ENCODE peak calls at places on chromosome 21, in five cellular contexts. O, X, D, S and B are unnamed samples. For H3K27me3, the result is how much of the 10 kb centered on the place peaks cover.

GRCh38 chr21:41602511-41602910 is 94.6 kb upstream of the TMPRSS2 start:
- DNase-seq in O (no peak), X (no peak), S (no peak), D (no peak), B (no peak)

GRCh38 chr21:44419679-44420078 is 35.6 kb upstream of the LRRC3 start:
- DNase-seq in S (no peak), X (no peak), O (peak), D (no peak), B (no peak)

GRCh38 chr21:43294194-43294902 is 125.5 kb downstream of the CRYAA start:
- DNase-seq in S (no peak), O (peak), D (no peak), X (no peak), B (no peak)

GRCh38 chr21:30710499-30710898 is 8.1 kb downstream of the KRTAP21-3 start:
- DNase-seq in O (no peak), X (no peak), S (no peak), D (no peak), B (peak)

GRCh38 chr21:42381347-42381984 is 14.4 kb downstream of the TMPRSS3 start:
- DNase-seq in D (peak), X (peak), O (peak), S (peak), B (peak)

GRCh38 chr21:43608664-43609063 is 50.6 kb downstream of the HSF2BP start:
- DNase-seq in D (no peak), X (no peak), S (no peak), O (no peak), B (no peak)

GRCh38 chr21:43938751-43939442 is 73.2 kb upstream of the TRAPPC10 start:
- DNase-seq in X (peak), D (peak), S (peak), O (peak), B (peak)

GRCh38 chr21:44353200-44353970 is at the start of gene TRPM2:
- DNase-seq in X (no peak), D (no peak), S (peak), O (peak), B (no peak)

GRCh38 chr21:43262427-43262826 is 93.6 kb downstream of the CRYAA start:
- DNase-seq in O (peak), D (no peak), X (peak), S (no peak), B (no peak)

GRCh38 chr21:16088121-16088520 is 358.3 kb downstream of the USP25 start:
- DNase-seq in X (no peak), S (no peak), O (no peak), D (no peak), B (no peak)

GRCh38 chr21:30582850-30583249 is 7.3 kb downstream of the KRTAP22-2 start:
- DNase-seq in X (no peak), O (no peak), S (no peak), D (no peak), B (no peak)

GRCh38 chr21:20902998-20903397 is 95.2 kb upstream of the NCAM2 start:
- DNase-seq in S (no peak), D (no peak), X (no peak), O (no peak), B (no peak)

GRCh38 chr21:30189763-30190162 is 23.2 kb upstream of the CLDN17 start:
- DNase-seq in S (peak), X (no peak), D (no peak), O (no peak), B (no peak)

GRCh38 chr21:26127918-26128317 is 42.7 kb downstream of the APP start:
- DNase-seq in O (no peak), D (peak), S (peak), X (peak), B (peak)

GRCh38 chr21:25997788-25998611 is 172.6 kb downstream of the APP start:
- DNase-seq in D (no peak), S (peak), O (no peak), X (peak), B (no peak)

GRCh38 chr21:41678944-41679343 is 87.9 kb downstream of the RIPK4 start:
- DNase-seq in X (peak), S (peak), D (peak), O (peak), B (peak)

GRCh38 chr21:31195334-31196015 is 148.6 kb downstream of the TIAM1 start:
- DNase-seq in X (no peak), D (no peak), O (no peak), S (no peak), B (no peak)

GRCh38 chr21:18716578-18717138 is 313.1 kb upstream of the TMPRSS15 start:
- DNase-seq in X (peak), S (no peak), D (no peak), O (no peak), B (no peak)

GRCh38 chr21:23131177-23131576 is 2133.0 kb downstream of the NCAM2 start:
- DNase-seq in X (peak), O (no peak), S (no peak), D (no peak), B (no peak)

GRCh38 chr21:15255359-15256157 is 190.8 kb upstream of the NRIP1 start:
- DNase-seq in O (no peak), D (no peak), X (no peak), S (no peak), B (no peak)

GRCh38 chr21:44090332-44090731 is 16.9 kb upstream of the PWP2 start:
- DNase-seq in O (peak), S (no peak), D (no peak), X (no peak), B (no peak)

GRCh38 chr21:36576441-36576840 is 96.5 kb upstream of the CLDN14 start:
- DNase-seq in O (no peak), D (no peak), S (no peak), X (no peak), B (no peak)

GRCh38 chr21:19321688-19322087 is 918.1 kb upstream of the TMPRSS15 start:
- DNase-seq in X (no peak), S (no peak), O (no peak), D (no peak), B (no peak)

GRCh38 chr21:20404915-20405314 is 593.3 kb upstream of the NCAM2 start:
- DNase-seq in S (no peak), X (no peak), O (no peak), D (no peak), B (no peak)

GRCh38 chr21:31781737-31782136 is 49.8 kb upstream of the SCAF4 start:
- DNase-seq in S (peak), X (no peak), D (peak), O (no peak), B (peak)

GRCh38 chr21:44428281-44428942 is 26.9 kb upstream of the LRRC3 start:
- DNase-seq in S (peak), D (no peak), O (peak), X (no peak), B (peak)

GRCh38 chr21:44701023-44701400 is 4.0 kb downstream of the KRTAP10-12 start:
- DNase-seq in X (no peak), S (no peak), D (no peak), O (no peak), B (no peak)

GRCh38 chr21:29677326-29677725 is 262.5 kb downstream of the GRIK1 start:
- DNase-seq in O (no peak), D (no peak), X (no peak), S (no peak), B (no peak)

GRCh38 chr21:40166291-40166843 is 299.1 kb downstream of the PCP4 start:
- DNase-seq in D (peak), X (no peak), O (no peak), S (no peak), B (no peak)

GRCh38 chr21:42837421-42838211 is 41.7 kb downstream of the WDR4 start:
- DNase-seq in S (no peak), X (no peak), O (peak), D (no peak), B (no peak)

GRCh38 chr21:40242586-40242985 is 375.3 kb downstream of the PCP4 start:
- DNase-seq in X (no peak), D (no peak), O (no peak), S (no peak), B (no peak)

GRCh38 chr21:43306911-43307676 is 119.8 kb downstream of the SIK1 start:
- DNase-seq in S (peak), D (peak), X (no peak), O (peak), B (peak)

DNA sequence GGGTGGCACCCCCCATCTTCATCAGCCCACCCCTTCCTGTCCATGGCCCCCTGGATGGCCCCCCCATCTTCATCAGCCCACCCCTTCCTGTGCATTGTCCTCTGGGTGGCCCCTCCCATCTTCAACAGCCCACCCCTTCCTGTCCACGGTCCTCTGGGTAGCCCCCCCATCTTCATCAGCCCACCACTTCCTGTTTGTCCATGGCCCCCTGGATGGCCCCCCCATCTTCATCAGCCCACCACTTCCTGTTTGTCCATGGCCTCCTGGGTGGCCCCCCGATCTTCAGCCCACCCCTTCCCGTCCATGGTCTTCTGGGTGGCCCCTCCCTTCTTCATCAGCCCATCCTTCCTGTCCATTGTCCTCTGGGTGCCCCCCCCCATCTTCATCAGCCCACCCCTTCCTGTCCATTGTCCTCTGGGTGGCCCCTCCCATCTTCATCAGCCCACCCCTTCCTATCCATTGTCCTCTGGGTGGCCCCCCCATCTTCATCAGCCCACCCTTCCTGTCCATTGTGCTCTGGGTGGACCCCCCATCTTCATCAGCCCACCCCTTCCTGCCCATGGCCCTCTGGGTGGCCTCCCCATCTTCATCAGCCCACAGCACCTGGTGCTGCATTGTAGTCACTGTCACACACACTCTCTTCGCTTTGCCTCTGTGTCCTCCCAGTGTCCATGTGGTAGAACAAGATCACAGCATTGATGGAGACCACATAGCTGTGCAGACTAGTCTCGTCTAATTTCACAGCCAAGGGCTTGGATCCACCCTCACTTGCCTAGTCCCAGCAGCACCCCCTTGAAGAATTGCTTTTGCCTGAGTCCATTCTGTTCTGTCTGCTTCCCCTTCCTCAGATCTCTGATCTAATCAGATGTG is 95.9 kb downstream of the PCBP3 start:
- DNase-seq in S (no peak), O (no peak), X (no peak), D (no peak), B (no peak)
- TF ChIP-seq CTCF in S (no peak), O (no peak), X (no peak), D (no peak), B (no peak)

GRCh38 chr21:33236799-33237198 is 7.1 kb downstream of the IFNAR2 start:
- DNase-seq in D (no peak), S (no peak), X (peak), O (no peak), B (no peak)
- H3K27ac ChIP-seq in D (no peak), S (no peak), X (no peak), O (no peak), B (no peak)

DNA sequence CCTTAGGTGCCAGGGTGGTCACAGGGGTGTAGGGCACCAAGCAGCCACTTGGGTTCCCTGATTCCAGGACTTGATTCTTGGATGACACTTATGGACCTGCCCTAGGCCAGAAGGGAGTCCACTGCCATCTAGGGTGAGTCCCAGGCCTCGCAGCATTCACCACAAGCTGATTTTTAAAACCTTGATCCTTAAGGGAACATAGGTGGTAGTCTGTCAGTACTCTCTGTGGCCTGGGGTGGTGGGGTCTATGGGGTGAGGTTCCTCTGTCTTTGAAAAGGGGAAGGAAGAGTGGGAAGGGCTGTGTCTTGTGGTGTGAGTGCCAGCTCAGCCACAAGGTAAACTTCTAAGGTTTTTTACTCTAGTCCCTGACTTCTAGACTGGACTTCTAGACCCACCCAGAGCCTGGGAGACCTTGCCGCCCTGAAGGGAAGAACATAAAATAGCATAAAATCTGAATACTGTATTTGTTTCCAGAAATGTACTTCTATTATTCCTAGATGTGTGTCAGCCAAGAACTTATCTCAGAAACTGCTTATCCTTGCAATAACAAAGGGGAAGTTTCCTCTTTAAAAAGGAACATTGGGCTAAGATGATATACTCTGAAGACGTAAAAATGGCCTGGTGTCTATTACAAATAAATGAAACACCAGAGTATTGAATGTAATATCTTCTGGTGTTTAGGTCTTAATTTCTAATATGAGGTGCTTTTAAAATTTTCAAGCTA is 757.3 kb downstream of the LTN1 start:
- DNase-seq in O (no peak), S (peak), X (peak), D (no peak), B (no peak)
- H3K27me3 ChIP-seq in O (under half), S (under half), X (under half), D (under half), B (under half)

DNA sequence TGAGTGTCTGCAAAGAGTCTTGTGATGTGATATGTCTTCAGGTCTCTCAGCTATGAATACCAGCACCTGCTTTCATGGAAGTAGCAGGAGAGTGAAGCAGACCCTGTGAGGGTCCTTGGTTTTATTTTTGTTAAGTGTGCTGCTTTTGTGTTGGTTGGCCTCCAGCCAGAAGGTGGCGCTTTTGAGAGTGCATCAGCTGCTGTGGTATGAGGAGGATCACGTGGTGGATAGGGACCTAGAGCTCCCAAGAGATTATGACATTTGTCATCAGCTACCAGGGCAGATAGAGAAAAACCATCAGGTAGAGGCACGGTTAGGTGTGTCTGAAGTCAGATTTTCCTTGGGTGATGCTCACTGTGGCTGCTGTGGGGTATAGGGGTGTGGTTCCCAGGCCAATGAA is 1232.1 kb downstream of the MRPL39 start:
- DNase-seq in X (no peak), D (no peak), O (no peak), S (peak), B (no peak)
- TF ChIP-seq CTCF in X (no peak), D (no peak), O (peak), S (no peak), B (peak)

DNA sequence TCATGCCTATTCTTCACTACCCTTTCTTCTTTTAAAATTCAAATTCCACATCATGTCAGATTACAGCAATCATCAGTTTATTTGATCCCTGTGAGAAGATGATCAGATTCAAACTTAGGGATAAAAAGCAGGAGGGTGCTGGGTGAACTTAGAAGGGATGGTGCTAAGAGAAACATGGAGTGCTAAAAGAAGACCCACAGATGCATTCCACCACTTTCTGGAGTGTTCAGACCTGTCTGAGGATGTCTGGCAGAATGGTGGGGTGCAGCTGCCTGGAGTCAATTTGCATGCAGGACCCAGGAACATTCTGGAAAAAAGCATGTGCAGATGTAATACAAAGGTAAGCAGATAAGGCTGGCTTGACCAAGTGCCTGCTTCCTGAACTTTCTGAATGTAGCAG is 372.9 kb upstream of the RUNX1 start:
- DNase-seq in X (no peak), O (no peak), S (no peak), D (no peak), B (no peak)
- H3K27ac ChIP-seq in X (no peak), O (no peak), S (no peak), D (no peak), B (no peak)

GRCh38 chr21:38668501-38668900 is 137.2 kb upstream of the ETS2 start:
- DNase-seq in O (no peak), X (no peak), S (no peak), D (no peak), B (no peak)
- H3K27me3 ChIP-seq in O (under half), X (under half), S (under half), D (half or more), B (under half)